ENCODE peak calls at places on chromosomes 12 and 14, in five cellular contexts. One of them, this sample, is unnamed.

GRCh38 chr12:125657681-125658080 is 592.4 kb downstream of the AACS start:
- DNase-seq in HEK293T: no peak
- DNase-seq in GM20000: no peak
- DNase-seq in omental fat pad: no peak
- DNase-seq in activated gamma-delta T cell treated with anti-CD3 and anti-CD28 coated beads, Interleukin-2, amount 50 U/mL, for 16 hours: no peak
- DNase-seq in this sample: no peak

GRCh38 chr12:62750941-62751843 is 183.8 kb downstream of the PPM1H start:
- DNase-seq in HEK293T: no peak
- DNase-seq in GM20000: no peak
- DNase-seq in omental fat pad: no peak
- DNase-seq in activated gamma-delta T cell treated with anti-CD3 and anti-CD28 coated beads, Interleukin-2, amount 50 U/mL, for 16 hours: no peak
- DNase-seq in this sample: no peak

GRCh38 chr12:105748806-105749600 is 389.8 kb downstream of the NUAK1 start:
- DNase-seq in HEK293T: no peak
- DNase-seq in GM20000: no peak
- DNase-seq in omental fat pad: no peak
- DNase-seq in activated gamma-delta T cell treated with anti-CD3 and anti-CD28 coated beads, Interleukin-2, amount 50 U/mL, for 16 hours: no peak
- DNase-seq in this sample: peak

GRCh38 chr12:130526813-130527212 is 189.1 kb downstream of the PIWIL1 start:
- DNase-seq in HEK293T: peak
- DNase-seq in GM20000: peak
- DNase-seq in omental fat pad: no peak
- DNase-seq in activated gamma-delta T cell treated with anti-CD3 and anti-CD28 coated beads, Interleukin-2, amount 50 U/mL, for 16 hours: no peak
- DNase-seq in this sample: no peak

GRCh38 chr14:47040490-47040889 is 388.9 kb upstream of the RPL10L start:
- DNase-seq in HEK293T: peak
- DNase-seq in GM20000: no peak
- DNase-seq in omental fat pad: no peak
- DNase-seq in activated gamma-delta T cell treated with anti-CD3 and anti-CD28 coated beads, Interleukin-2, amount 50 U/mL, for 16 hours: no peak
- DNase-seq in this sample: no peak

GRCh38 chr14:44846232-44846824 is 115.4 kb downstream of the KLHL28 start:
- DNase-seq in HEK293T: peak
- DNase-seq in GM20000: peak
- DNase-seq in omental fat pad: no peak
- DNase-seq in activated gamma-delta T cell treated with anti-CD3 and anti-CD28 coated beads, Interleukin-2, amount 50 U/mL, for 16 hours: no peak
- DNase-seq in this sample: no peak

GRCh38 chr14:68817513-68818212 is 24.8 kb upstream of the ZFP36L1 start:
- DNase-seq in HEK293T: no peak
- DNase-seq in GM20000: peak
- DNase-seq in omental fat pad: no peak
- DNase-seq in activated gamma-delta T cell treated with anti-CD3 and anti-CD28 coated beads, Interleukin-2, amount 50 U/mL, for 16 hours: no peak
- DNase-seq in this sample: no peak

GRCh38 chr14:91257328-91258020 is 13.0 kb upstream of the GPR68 start:
- DNase-seq in HEK293T: no peak
- DNase-seq in GM20000: no peak
- DNase-seq in omental fat pad: no peak
- DNase-seq in activated gamma-delta T cell treated with anti-CD3 and anti-CD28 coated beads, Interleukin-2, amount 50 U/mL, for 16 hours: no peak
- DNase-seq in this sample: no peak

GRCh38 chr12:115177899-115178298 is 493.9 kb upstream of the TBX3 start:
- DNase-seq in HEK293T: no peak
- DNase-seq in GM20000: no peak
- DNase-seq in omental fat pad: no peak
- DNase-seq in activated gamma-delta T cell treated with anti-CD3 and anti-CD28 coated beads, Interleukin-2, amount 50 U/mL, for 16 hours: no peak
- DNase-seq in this sample: no peak

GRCh38 chr12:42704810-42705401 is 115.4 kb upstream of the PRICKLE1 start:
- DNase-seq in HEK293T: no peak
- DNase-seq in GM20000: no peak
- DNase-seq in omental fat pad: no peak
- DNase-seq in activated gamma-delta T cell treated with anti-CD3 and anti-CD28 coated beads, Interleukin-2, amount 50 U/mL, for 16 hours: no peak
- DNase-seq in this sample: no peak

GRCh38 chr12:5258966-5259365 is 172.9 kb upstream of the NTF3 start:
- DNase-seq in HEK293T: no peak
- DNase-seq in GM20000: no peak
- DNase-seq in omental fat pad: no peak
- DNase-seq in activated gamma-delta T cell treated with anti-CD3 and anti-CD28 coated beads, Interleukin-2, amount 50 U/mL, for 16 hours: no peak
- DNase-seq in this sample: no peak